ENCODE peak calls at places on chromosomes 16 and 17, in eight cellular contexts. S is stimulated activated naive B cell treated with anti-CD40 and anti-IgM and Interleukin-4, amounts not matched to agents 10 μg/mL and 1 μg/mL and 100 μg/mL, for 72 hours; X is EH; O is NCI-H2171; M is hepatocyte; G is HEK293T; P is T-helper 17 cell; C is stimulated activated CD4-positive, alpha-beta T cell treated with anti-CD3 and anti-CD28 coated beads, Interleukin-4, amount 100 ng/mL, for 24 hours. B is an unnamed sample.

GRCh38 chr16:87123356-87124001 is 193.7 kb downstream of the C16orf95 start:
- DNase-seq in O (no peak), G (no peak), P (no peak), M (no peak), X (peak; percentile 33), S (no peak), C (no peak), B (no peak)

GRCh38 chr17:39899215-39899614 is 19.2 kb downstream of the GSDMB start:
- DNase-seq in S (no peak), O (no peak), M (no peak), X (no peak), G (no peak), P (no peak), C (no peak), B (no peak)

GRCh38 chr17:42578282-42578869 is 847 bp upstream of the PSMC3IP start:
- DNase-seq in M (peak; percentile 87), O (peak; percentile 82), G (peak; percentile 85), C (peak; percentile 77), X (peak; percentile 72), S (peak; percentile 79), P (peak; percentile 64), B (peak; percentile 92)

GRCh38 chr16:9971907-9972306 is 210.3 kb downstream of the GRIN2A start:
- DNase-seq in S (no peak), O (no peak), M (no peak), X (no peak), P (no peak), G (no peak), C (no peak), B (no peak)

GRCh38 chr16:85413713-85414663 is 199.1 kb upstream of the GSE1 start:
- DNase-seq in X (no peak), S (no peak), P (peak; percentile 1), M (no peak), C (no peak), O (no peak), G (no peak), B (no peak)

GRCh38 chr16:4178468-4179010 is 62.3 kb upstream of the ADCY9 start:
- DNase-seq in X (no peak), P (no peak), M (no peak), S (no peak), C (no peak), O (no peak), G (no peak), B (no peak)

GRCh38 chr17:19258371-19258770 is 21.2 kb downstream of the EPN2 start:
- DNase-seq in C (no peak), G (no peak), O (no peak), S (no peak), X (no peak), M (no peak), P (no peak), B (no peak)

GRCh38 chr16:2470603-2471015 is 488 bp upstream of the NTN3 start:
- DNase-seq in P (no peak), X (no peak), S (no peak), O (peak; percentile 79), G (no peak), C (no peak), M (no peak), B (peak; percentile 99)

GRCh38 chr17:18991531-18992315 is 12.8 kb downstream of the FAM83G start:
- DNase-seq in O (no peak), P (no peak), C (no peak), S (no peak), M (no peak), X (no peak), G (no peak), B (peak; percentile 16)

GRCh38 chr16:69853481-69853880 is 91.3 kb downstream of the WWP2 start:
- DNase-seq in O (no peak), S (no peak), X (no peak), M (no peak), P (no peak), C (no peak), G (no peak), B (no peak)

GRCh38 chr16:57559075-57559790 is 16.8 kb downstream of the ADGRG5 start:
- DNase-seq in M (no peak), O (no peak), X (no peak), G (no peak), P (no peak), S (no peak), C (no peak), B (no peak)

GRCh38 chr16:16095646-16096045 is 127.6 kb downstream of the ABCC6 start:
- DNase-seq in M (no peak), G (no peak), O (no peak), S (no peak), X (peak; percentile 51), P (no peak), C (no peak), B (no peak)

GRCh38 chr16:74480150-74481029 is 59.1 kb upstream of the CLEC18B start:
- DNase-seq in C (no peak), X (peak; percentile 82), P (no peak), S (no peak), O (no peak), G (peak; percentile 60), M (peak; percentile 84), B (no peak)

GRCh38 chr16:58629681-58630640 is at the start of gene CNOT1:
- DNase-seq in P (peak; percentile 97), S (peak; percentile 99), M (peak; percentile 99), O (peak; percentile 97), G (peak; percentile 93), X (peak; percentile 100), C (peak; percentile 98), B (peak; percentile 100)